ENCODE peak calls at places on chromosomes 5 and 9, in six cellular contexts. X is left cardiac atrium; K is activated CD8-positive, alpha-beta T cell treated with anti-CD3 and anti-CD28 coated beads for 36 hours; D is pancreas; R is CD4-positive, alpha-beta T cell; S is HCT116. B is an unnamed sample.

GRCh38 chr5:159826351-159827222 is 89.7 kb upstream of the ADRA1B start:
- ATAC-seq in X (peak; percentile 84), D (no peak), K (no peak), S (peak; percentile 94), R (no peak), B (peak; percentile 67)

GRCh38 chr5:91867799-91868198 is 484.7 kb upstream of the ARRDC3 start:
- ATAC-seq in D (no peak), X (no peak), R (no peak), K (no peak), S (no peak), B (no peak)

GRCh38 chr5:142753114-142753764 is 16.9 kb upstream of the ARHGAP26 start:
- ATAC-seq in R (no peak), K (no peak), X (peak; percentile 72), D (peak; percentile 82), S (no peak), B (no peak)

GRCh38 chr5:143302344-143302743 is 101.1 kb downstream of the NR3C1 start:
- ATAC-seq in X (no peak), K (no peak), S (no peak), R (no peak), D (no peak), B (no peak)

GRCh38 chr9:128429505-128430086 is 8.9 kb downstream of the CERCAM start:
- ATAC-seq in S (no peak), K (no peak), X (no peak), R (no peak), D (no peak), B (no peak)

GRCh38 chr5:51651889-51652288 is 268.6 kb downstream of the ISL1 start:
- ATAC-seq in S (no peak), R (no peak), K (no peak), X (no peak), D (no peak), B (no peak)

GRCh38 chr5:33105521-33105941 is 335.2 kb upstream of the TARS1 start:
- ATAC-seq in D (no peak), R (no peak), S (no peak), X (peak; percentile 53), K (no peak), B (no peak)

GRCh38 chr5:170404398-170404797 is 15.2 kb upstream of the KCNMB1 start:
- ATAC-seq in X (peak; percentile 38), S (peak; percentile 60), R (no peak), K (no peak), D (no peak), B (no peak)

GRCh38 chr5:6359941-6360683 is 18.2 kb downstream of the MED10 start:
- ATAC-seq in R (peak; percentile 92), K (peak; percentile 81), S (peak; percentile 17), X (no peak), D (no peak), B (peak; percentile 39)

GRCh38 chr9:71909887-71910601 is 949 bp downstream of the ABHD17B start:
- ATAC-seq in D (peak; percentile 45), K (no peak), S (peak; percentile 5), X (peak; percentile 28), R (no peak), B (no peak)

GRCh38 chr5:54807421-54807820 is 178.0 kb downstream of the ESM1 start:
- ATAC-seq in K (no peak), R (no peak), D (peak; percentile 89), X (peak; percentile 34), S (peak; percentile 17), B (no peak)

GRCh38 chr9:91223000-91223399 is 138.7 kb downstream of the AUH start:
- ATAC-seq in X (no peak), S (no peak), R (no peak), D (no peak), K (peak; percentile 67), B (peak; percentile 87)

GRCh38 chr5:168005093-168005492 is 286.4 kb upstream of the WWC1 start:
- ATAC-seq in R (no peak), X (no peak), K (no peak), D (no peak), S (no peak), B (no peak)

GRCh38 chr9:99141849-99142248 is 36.9 kb downstream of the TGFBR1 start:
- ATAC-seq in K (no peak), R (no peak), X (no peak), S (no peak), D (no peak), B (no peak)

GRCh38 chr5:77971965-77972544 is 195.9 kb upstream of the TBCA start:
- ATAC-seq in D (peak; percentile 12), K (no peak), S (no peak), R (no peak), X (no peak), B (no peak)

GRCh38 chr5:55096186-55096585 is 6.3 kb upstream of the GZMA start:
- ATAC-seq in S (no peak), X (no peak), K (peak; percentile 69), R (peak; percentile 52), D (no peak), B (peak; percentile 64)

GRCh38 chr5:2866622-2867372 is 115.3 kb upstream of the IRX2 start:
- ATAC-seq in X (no peak), D (no peak), R (no peak), K (no peak), S (no peak), B (no peak)

GRCh38 chr9:104854613-104855012 is 73.3 kb downstream of the ABCA1 start:
- ATAC-seq in D (peak; percentile 39), R (no peak), S (no peak), X (peak; percentile 25), K (no peak), B (no peak)

GRCh38 chr5:64666058-64666457 is 24.2 kb upstream of the SHISAL2B start:
- ATAC-seq in D (peak; percentile 31), R (no peak), X (peak; percentile 61), S (no peak), K (no peak), B (no peak)

GRCh38 chr5:109354761-109355160 is 55.0 kb downstream of the PJA2 start:
- ATAC-seq in X (peak; percentile 38), S (no peak), D (peak; percentile 64), K (peak; percentile 45), R (no peak), B (no peak)

GRCh38 chr5:117487556-117487955 is 912.9 kb upstream of the SEMA6A start:
- ATAC-seq in X (no peak), K (no peak), S (no peak), R (no peak), D (no peak), B (no peak)

GRCh38 chr5:175718401-175719108 is 60.7 kb downstream of the HRH2 start:
- ATAC-seq in R (no peak), K (peak; percentile 79), S (peak; percentile 52), D (peak; percentile 85), X (peak; percentile 41), B (peak; percentile 90)

GRCh38 chr9:124512806-124513204 is 5.6 kb upstream of the NR5A1 start:
- ATAC-seq in D (no peak), R (no peak), S (no peak), X (peak; percentile 8), K (no peak), B (no peak)

GRCh38 chr9:87336914-87337333 is 160.7 kb upstream of the DAPK1 start:
- ATAC-seq in D (peak; percentile 89), X (peak; percentile 82), K (peak; percentile 34), R (no peak), S (peak; percentile 81), B (peak; percentile 47)

GRCh38 chr5:141529002-141529401 is 40.1 kb downstream of the PCDHGC5 start:
- ATAC-seq in X (peak; percentile 84), S (no peak), K (no peak), R (no peak), D (peak; percentile 41), B (peak; percentile 40)

B was measured in activated T-helper 17 cell treated with anti-CD3 and anti-CD28 coated beads, Interleukin-2, amount 50 U/mL, for 72 hours.